ENCODE peak calls at places on chromosomes 11 and 22, in six cellular contexts. N is A549, I is adrenal gland, E is psoas muscle, G is DND-41, C is OCI-LY7. L is an unnamed sample. For H3K4me1, the result is how much of the 10 kb centered on the place peaks cover.

GRCh38 chr11:103541186-103541795 is 432.1 kb downstream of the DYNC2H1 start:
- DNase-seq in N (peak), I (no peak), E (no peak), G (peak), C (peak), L (peak)

GRCh38 chr11:93444671-93445073 is 98.5 kb downstream of the SMCO4 start:
- DNase-seq in N (no peak), I (no peak), E (no peak), G (peak), C (no peak), L (peak)

GRCh38 chr11:91164452-91164822 is 941.6 kb upstream of the CHORDC1 start:
- DNase-seq in N (peak), I (no peak), E (no peak), G (no peak), C (no peak), L (peak)

GRCh38 chr11:35911616-35912165 is 32.2 kb upstream of the LDLRAD3 start:
- DNase-seq in N (no peak), I (no peak), E (no peak), G (no peak), C (no peak), L (no peak)

GRCh38 chr22:47190276-47190956 is 428.0 kb downstream of the TBC1D22A start:
- DNase-seq in N (no peak), I (no peak), E (no peak), G (no peak), C (no peak), L (no peak)

GRCh38 chr11:35303596-35304392 is 115.6 kb downstream of the SLC1A2 start:
- DNase-seq in N (peak), I (peak), E (peak), G (no peak), C (no peak), L (peak)

GRCh38 chr22:41301085-41302015 is at the start of gene ZC3H7B:
- DNase-seq in N (peak), I (peak), E (peak), G (peak), C (peak), L (peak)

GRCh38 chr11:44760917-44761545 is 34.3 kb downstream of the TSPAN18 start:
- DNase-seq in N (peak), I (peak), E (no peak), G (no peak), C (no peak), L (peak)

GRCh38 chr11:77287136-77287535 is 14.3 kb downstream of the GDPD4 start:
- DNase-seq in N (no peak), I (no peak), E (no peak), G (no peak), C (no peak), L (no peak)

GRCh38 chr11:60305906-60306619 is 21.0 kb upstream of the MS4A6E start:
- DNase-seq in N (no peak), I (no peak), E (no peak), G (no peak), C (no peak), L (no peak)

GRCh38 chr11:68525930-68526329 is 65.4 kb downstream of the PPP6R3 start:
- DNase-seq in N (no peak), I (no peak), E (no peak), G (no peak), C (no peak), L (no peak)

GRCh38 chr22:40572976-40573375 is 63.5 kb downstream of the MRTFA start:
- DNase-seq in N (no peak), I (no peak), E (no peak), G (no peak), C (no peak), L (no peak)

DNA sequence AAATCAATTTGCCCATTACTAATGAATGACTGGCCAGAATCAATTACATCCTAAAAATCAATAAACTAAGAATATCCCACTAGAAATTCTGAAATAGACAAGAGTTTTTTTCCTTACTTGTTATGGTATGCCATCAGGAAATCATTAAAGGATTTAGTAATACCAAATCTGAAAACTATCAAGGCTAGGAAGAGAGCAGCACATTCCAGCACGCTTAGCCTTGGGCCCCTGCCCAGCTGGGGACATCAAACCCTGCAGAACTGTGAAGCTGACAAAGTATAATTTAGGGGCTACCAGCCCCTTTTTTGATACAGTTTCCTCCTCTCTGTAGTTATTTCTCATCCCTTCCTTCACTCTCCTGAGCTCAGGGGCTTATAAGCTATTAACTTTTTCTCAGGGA is 247.8 kb upstream of the ZC3H12C start:
- DNase-seq in N (no peak), I (no peak), E (peak), G (no peak), C (no peak), L (no peak)
- H3K27ac ChIP-seq in N (no peak), I (no peak), E (no peak), G (no peak), C (no peak), L (no peak)

GRCh38 chr22:25404556-25404922 is 159.9 kb upstream of the GRK3 start:
- DNase-seq in N (no peak), I (peak), E (peak), G (no peak), C (no peak), L (peak)

GRCh38 chr22:25403284-25403606 is 161.2 kb upstream of the GRK3 start:
- DNase-seq in N (no peak), I (no peak), E (no peak), G (no peak), C (no peak), L (no peak)

GRCh38 chr22:25402501-25403283 is 161.8 kb upstream of the GRK3 start:
- DNase-seq in N (no peak), I (peak), E (no peak), G (no peak), C (no peak), L (no peak)

GRCh38 chr22:25403752-25404471 is 160.6 kb upstream of the GRK3 start:
- DNase-seq in N (peak), I (peak), E (no peak), G (peak), C (no peak), L (peak)

DNA sequence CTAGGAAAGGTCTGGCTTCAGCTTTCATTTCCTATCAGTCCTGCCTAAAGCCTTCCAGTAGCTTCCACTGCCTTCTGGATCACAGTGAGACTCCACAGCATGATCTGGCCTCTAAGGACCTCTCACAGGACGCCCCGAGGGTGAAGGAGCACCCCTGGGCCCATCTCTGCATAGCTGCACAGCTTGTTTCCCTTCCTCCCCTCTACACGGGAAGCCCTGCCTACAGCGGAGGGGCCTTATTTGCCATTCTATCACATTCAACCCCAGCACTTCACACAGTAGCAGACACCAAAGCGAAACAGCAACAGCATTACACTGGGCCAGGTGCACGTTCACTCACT is 162.3 kb upstream of the GRK3 start:
- DNase-seq in N (no peak), I (no peak), E (no peak), G (no peak), C (peak), L (no peak)
- TF ChIP-seq CTCF in N (no peak), I (no peak), E (no peak), G (no peak), C (no peak), L (no peak)

DNA sequence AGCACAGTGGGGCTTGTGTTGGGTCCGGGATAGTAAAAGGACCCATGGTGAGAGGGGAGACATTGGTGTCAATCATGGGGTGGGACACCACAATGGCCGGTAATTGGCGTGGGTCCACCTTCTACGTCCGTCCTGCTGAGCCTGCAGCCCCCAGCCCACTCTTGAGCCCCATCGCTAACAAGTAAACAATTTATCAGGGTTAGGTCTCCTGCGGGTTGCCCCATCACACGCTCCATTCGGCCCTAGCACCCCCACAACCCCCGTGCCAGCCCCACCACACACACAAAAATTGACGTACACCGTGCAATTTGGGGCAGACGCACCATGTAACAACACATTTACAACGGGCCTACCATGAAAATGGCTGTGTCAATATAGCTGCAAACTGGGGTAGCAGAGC is 86.5 kb upstream of the HTATIP2 start:
- DNase-seq in N (no peak), I (no peak), E (no peak), G (no peak), C (no peak), L (no peak)
- H3K4me1 ChIP-seq in N (under half), I (under half), E (under half), G (under half), C (under half), L (under half)

GRCh38 chr11:909406-909805 is 1.2 kb downstream of the CHID1 start:
- DNase-seq in N (no peak), I (no peak), E (no peak), G (no peak), C (no peak), L (no peak)

GRCh38 chr11:911031-911889 is 650 bp upstream of the CHID1 start:
- DNase-seq in N (peak), I (peak), E (peak), G (peak), C (no peak), L (peak)

GRCh38 chr11:911890-912219 is 1.2 kb upstream of the CHID1 start:
- DNase-seq in N (no peak), I (no peak), E (no peak), G (no peak), C (no peak), L (no peak)

GRCh38 chr11:910589-911030 is at the start of gene CHID1:
- DNase-seq in N (peak), I (peak), E (peak), G (peak), C (peak), L (peak)

GRCh38 chr11:910044-910588 is 494 bp downstream of the CHID1 start:
- DNase-seq in N (no peak), I (no peak), E (no peak), G (no peak), C (peak), L (no peak)
- H3K27ac ChIP-seq in N (peak), I (peak), E (peak), G (peak), C (peak), L (peak)

GRCh38 chr22:27919943-27920755 is 1.1 kb upstream of the PITPNB start:
- DNase-seq in N (peak), I (peak), E (peak), G (no peak), C (no peak), L (peak)
- TF ChIP-seq CTCF in N (no peak), I (no peak), E (no peak), G (no peak), C (no peak), L (no peak)

DNA sequence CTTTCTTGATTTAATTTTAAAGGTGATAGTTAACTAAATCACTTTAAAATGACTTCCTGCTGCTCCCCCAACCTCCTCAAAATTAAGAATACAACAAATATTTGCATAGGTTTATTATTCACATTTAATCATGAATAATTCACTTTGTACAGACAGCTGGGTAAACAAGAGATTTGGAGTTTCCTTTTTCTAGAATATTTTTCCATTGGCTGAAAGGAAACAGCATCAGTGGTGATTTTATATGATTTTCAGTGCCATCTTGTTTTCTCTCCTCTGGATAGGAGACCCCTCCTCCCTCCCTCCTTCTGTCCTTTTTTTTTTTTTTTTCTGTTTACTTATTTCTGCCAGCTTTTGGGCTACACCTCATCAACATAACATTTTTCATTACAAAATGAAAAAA is 60.5 kb downstream of the LIF start:
- DNase-seq in N (no peak), I (no peak), E (no peak), G (no peak), C (no peak), L (no peak)
- H3K4me1 ChIP-seq in N (half or more), I (under half), E (under half), G (under half), C (under half), L (under half)

DNA sequence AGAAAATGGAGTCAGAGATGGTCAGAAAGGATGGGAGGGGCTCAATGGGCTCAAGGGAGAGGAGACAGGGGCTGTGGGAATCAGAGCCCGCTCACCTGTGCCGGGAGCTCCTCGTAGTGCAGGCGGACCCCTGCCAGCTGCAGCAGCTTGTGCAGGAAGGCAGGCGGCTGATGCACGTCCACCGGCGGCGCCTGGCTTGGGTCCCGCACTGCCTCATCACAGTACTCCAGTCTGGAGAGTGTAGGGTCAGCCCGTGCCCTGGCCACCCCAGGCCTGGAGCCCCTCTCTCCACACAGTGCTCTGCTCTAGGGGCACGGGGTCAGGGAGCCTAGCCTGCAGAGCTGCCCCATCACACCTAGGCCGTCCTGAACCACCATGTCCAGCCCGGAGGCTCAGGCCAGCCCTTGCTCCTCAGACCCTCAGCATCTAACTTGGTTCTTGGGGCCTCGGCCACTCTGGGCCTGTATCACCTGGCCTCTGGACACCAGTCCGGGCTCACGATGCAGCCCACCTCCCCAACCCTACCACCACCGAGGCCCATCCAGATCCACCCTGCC is 3.8 kb downstream of the ATG2A start:
- DNase-seq in N (no peak), I (no peak), E (no peak), G (no peak), C (no peak), L (no peak)
- H3K27ac ChIP-seq in N (no peak), I (no peak), E (no peak), G (no peak), C (no peak), L (no peak)